ENCODE peak calls at places on chromosomes 16 and 17, in seven cellular contexts. N is gastrocnemius medialis, S is psoas muscle, D is neural progenitor cell, F is stomach, Y is uterus, L is esophagus squamous epithelium. W is an unnamed sample.

GRCh38 chr17:9924735-9925191 is 19.7 kb upstream of the RCVRN start:
- DNase-seq in F (no peak), D (peak; percentile 83), Y (no peak), S (no peak), N (no peak), L (no peak), W (peak; percentile 64)

GRCh38 chr17:6574689-6575595 is 18.6 kb upstream of the PITPNM3 start:
- DNase-seq in N (no peak), D (peak; percentile 25), Y (no peak), F (peak; percentile 33), L (no peak), S (no peak), W (peak; percentile 65)

GRCh38 chr17:80829166-80829813 is 162.4 kb upstream of the CHMP6 start:
- DNase-seq in S (no peak), N (no peak), F (no peak), L (no peak), D (no peak), Y (no peak), W (no peak)

GRCh38 chr17:40063034-40063765 is 435 bp downstream of the THRA start:
- DNase-seq in Y (peak; percentile 72), N (peak; percentile 35), D (peak; percentile 86), L (no peak), F (peak; percentile 51), S (peak; percentile 70), W (peak; percentile 37)

GRCh38 chr17:63153488-63153887 is 187.5 kb downstream of the TANC2 start:
- DNase-seq in L (no peak), N (no peak), S (no peak), Y (no peak), D (peak; percentile 16), F (no peak), W (no peak)

GRCh38 chr16:77594798-77595625 is 127.3 kb upstream of the NUDT7 start:
- DNase-seq in N (no peak), S (no peak), L (no peak), F (no peak), Y (no peak), D (no peak), W (no peak)

GRCh38 chr17:50834786-50835562 is 412 bp upstream of the WFIKKN2 start:
- DNase-seq in L (no peak), F (no peak), S (no peak), N (no peak), D (peak; percentile 25), Y (no peak), W (no peak)

GRCh38 chr16:84312783-84313382 is 18.2 kb downstream of the WFDC1 start:
- DNase-seq in N (no peak), L (no peak), S (no peak), Y (no peak), D (peak; percentile 66), F (no peak), W (no peak)

GRCh38 chr17:82812601-82813000 is 27.2 kb downstream of the ZNF750 start:
- DNase-seq in D (no peak), Y (no peak), S (no peak), N (no peak), L (no peak), F (no peak), W (no peak)

GRCh38 chr16:55842369-55843104 is 9.6 kb upstream of the CES1 start:
- DNase-seq in N (no peak), F (no peak), S (no peak), D (peak; percentile 74), Y (no peak), L (no peak), W (peak; percentile 42)

GRCh38 chr17:1592751-1593629 is 30.4 kb upstream of the PITPNA start:
- DNase-seq in N (peak; percentile 53), F (no peak), S (no peak), L (no peak), D (no peak), Y (no peak), W (no peak)

GRCh38 chr17:55037828-55038227 is 69.3 kb downstream of the STXBP4 start:
- DNase-seq in L (no peak), F (no peak), D (no peak), S (no peak), Y (no peak), N (no peak), W (no peak)

GRCh38 chr16:85924675-85925074 is 25.7 kb downstream of the IRF8 start:
- DNase-seq in N (no peak), S (no peak), F (no peak), L (no peak), D (no peak), Y (no peak), W (peak; percentile 9)

GRCh38 chr16:82888616-82889015 is 261.8 kb downstream of the CDH13 start:
- DNase-seq in S (no peak), N (no peak), F (no peak), Y (no peak), D (no peak), L (no peak), W (peak; percentile 77)

GRCh38 chr17:28957992-28958355 is 6.7 kb upstream of the PHF12 start:
- DNase-seq in N (no peak), Y (no peak), L (no peak), D (no peak), F (no peak), S (no peak), W (no peak)

GRCh38 chr17:28261219-28261618 is 57.8 kb upstream of the TMEM97 start:
- DNase-seq in F (no peak), S (no peak), Y (no peak), L (no peak), N (no peak), D (no peak), W (no peak)

GRCh38 chr17:74452841-74453661 is 13.4 kb upstream of the CD300A start:
- DNase-seq in D (peak; percentile 72), S (no peak), F (no peak), L (no peak), N (no peak), Y (peak; percentile 55), W (no peak)

GRCh38 chr17:81515530-81516041 is 3.0 kb upstream of the ACTG1 start:
- DNase-seq in Y (peak; percentile 46), F (no peak), D (no peak), S (peak; percentile 33), L (no peak), N (no peak), W (no peak)

GRCh38 chr17:71441098-71441497 is 679.7 kb upstream of the SOX9 start:
- DNase-seq in L (no peak), D (no peak), N (no peak), S (no peak), F (no peak), Y (no peak), W (peak; percentile 82)

GRCh38 chr17:56786989-56787482 is 46.7 kb downstream of the C17orf67 start:
- DNase-seq in D (no peak), L (no peak), Y (peak; percentile 18), S (no peak), F (no peak), N (peak; percentile 63), W (peak; percentile 96)

GRCh38 chr16:30066882-30067583 is 1.5 kb downstream of the ALDOA start:
- DNase-seq in Y (no peak), F (no peak), N (peak; percentile 57), D (no peak), L (no peak), S (peak; percentile 64), W (no peak)

GRCh38 chr16:78553268-78554044 is 454.0 kb downstream of the WWOX start:
- DNase-seq in D (no peak), Y (no peak), S (no peak), F (no peak), L (no peak), N (no peak), W (no peak)

GRCh38 chr17:45276031-45276430 is 14.1 kb upstream of the SPATA32 start:
- DNase-seq in F (no peak), L (no peak), Y (no peak), N (no peak), S (no peak), D (no peak), W (peak; percentile 33)

GRCh38 chr17:17972126-17972951 is at the start of the genes DRC3 and TOM1L2:
- DNase-seq in D (peak; percentile 100), F (peak; percentile 100), S (peak; percentile 100), N (peak; percentile 100), Y (peak; percentile 100), L (peak; percentile 100), W (peak; percentile 100)

GRCh38 chr17:17975441-17975840 is 2.8 kb downstream of the DRC3 start:
- DNase-seq in Y (no peak), S (no peak), F (no peak), D (no peak), L (no peak), N (no peak), W (no peak)

GRCh38 chr17:17970699-17971430 is 1.3 kb downstream of the TOM1L2 start:
- DNase-seq in Y (no peak), L (no peak), S (no peak), D (no peak), F (no peak), N (no peak), W (no peak)

GRCh38 chr17:17972952-17973254 is 241 bp downstream of the DRC3 start:
- DNase-seq in Y (no peak), N (no peak), S (no peak), L (no peak), D (no peak), F (no peak), W (no peak)

GRCh38 chr17:17971431-17972125 is 622 bp downstream of the TOM1L2 start:
- DNase-seq in N (peak; percentile 14), L (no peak), D (peak; percentile 36), S (no peak), Y (peak; percentile 40), F (peak; percentile 47), W (no peak)
- TF ChIP-seq CTCF in N (no peak), L (no peak), D (no peak), S (no peak), Y (no peak), F (no peak), W (no peak)

GRCh38 chr17:46773676-46774075 is 44.8 kb downstream of the WNT3 start:
- DNase-seq in S (no peak), D (no peak), N (no peak), L (no peak), F (no peak), Y (no peak), W (no peak)
- H3K4me3 ChIP-seq in S (no peak overlapping the region), D (no peak overlapping the region), N (no peak overlapping the region), L (no peak overlapping the region), F (no peak overlapping the region), Y (no peak overlapping the region), W (no peak overlapping the region)

GRCh38 chr16:48271728-48272127 is 24.4 kb upstream of the ABCC11 start:
- DNase-seq in N (no peak), Y (no peak), L (no peak), D (no peak), S (no peak), F (no peak), W (peak; percentile 18)
- TF ChIP-seq CTCF in N (no peak), Y (no peak), L (no peak), D (no peak), S (peak; percentile 6), F (no peak), W (peak; percentile 35)

DNA sequence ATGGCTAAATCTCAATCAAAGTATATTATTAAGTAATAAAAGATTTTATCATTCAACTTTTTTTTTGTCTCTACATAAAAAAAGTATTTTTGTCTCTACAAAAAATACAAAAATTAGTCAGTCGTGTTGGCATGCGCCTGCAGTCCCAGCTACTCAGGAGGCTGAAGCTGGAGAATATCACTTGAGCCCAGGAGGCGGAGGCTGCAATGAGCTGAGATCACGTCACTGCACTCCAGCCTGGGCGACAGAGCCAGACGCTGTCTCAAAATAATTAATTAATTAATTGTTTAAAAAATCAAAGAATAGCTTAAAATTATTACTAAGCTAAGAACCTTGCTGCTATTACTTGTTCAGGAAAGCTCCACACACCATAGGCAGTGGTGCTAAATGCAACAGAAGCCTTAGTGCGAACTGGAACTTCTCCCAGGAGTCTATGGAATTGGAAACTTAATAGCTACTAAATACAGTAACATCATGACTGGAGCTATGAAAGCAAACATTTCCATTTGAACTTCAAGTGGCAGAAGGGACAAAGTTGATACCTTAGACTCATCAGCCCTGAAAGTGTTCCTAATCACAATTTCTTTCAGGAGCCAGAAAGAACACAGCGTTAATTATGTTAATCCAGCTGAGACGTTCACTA is 22.6 kb downstream of the ADCY9 start:
- DNase-seq in N (peak; percentile 59), F (no peak), Y (no peak), L (no peak), D (no peak), S (peak; percentile 43), W (peak; percentile 52)
- H3K4me3 ChIP-seq in N (peak overlapping the region; percentile 1), F (no peak overlapping the region), Y (no peak overlapping the region), L (no peak overlapping the region), D (no peak overlapping the region), S (peak overlapping the region; percentile 42), W (no peak overlapping the region)